ENCODE peak calls at places on chromosome 21, in five cellular contexts. One of them, this sample, is unnamed.

GRCh38 chr21:29477347-29477746 is 178.6 kb downstream of the BACH1 start:
- DNase-seq in left ventricle myocardium inferior: no peak
- DNase-seq in cardiac muscle cell: no peak
- DNase-seq in fibroblast of mammary gland: no peak
- DNase-seq in GM20000: no peak
- DNase-seq in this sample: no peak

GRCh38 chr21:28960245-28960644 is 32.4 kb downstream of the LTN1 start:
- DNase-seq in fibroblast of mammary gland: no peak
- DNase-seq in cardiac muscle cell: no peak
- DNase-seq in GM20000: no peak
- DNase-seq in left ventricle myocardium inferior: no peak
- DNase-seq in this sample: no peak

GRCh38 chr21:26966978-26967913 is at the start of gene ADAMTS5:
- DNase-seq in cardiac muscle cell: peak; percentile 58
- DNase-seq in left ventricle myocardium inferior: peak; percentile 51
- DNase-seq in GM20000: no peak
- DNase-seq in fibroblast of mammary gland: peak; percentile 82
- DNase-seq in this sample: peak; percentile 66

GRCh38 chr21:30340714-30341573 is 3.5 kb upstream of the KRTAP27-1 start:
- DNase-seq in left ventricle myocardium inferior: no peak
- DNase-seq in GM20000: peak; percentile 4
- DNase-seq in fibroblast of mammary gland: peak; percentile 47
- DNase-seq in cardiac muscle cell: peak; percentile 65
- DNase-seq in this sample: peak; percentile 0

GRCh38 chr21:36554411-36555157 is 74.7 kb upstream of the CLDN14 start:
- DNase-seq in left ventricle myocardium inferior: no peak
- DNase-seq in cardiac muscle cell: no peak
- DNase-seq in fibroblast of mammary gland: no peak
- DNase-seq in GM20000: no peak
- DNase-seq in this sample: no peak

GRCh38 chr21:43768868-43769167 is 7.3 kb downstream of the CSTB start:
- DNase-seq in left ventricle myocardium inferior: no peak
- DNase-seq in GM20000: no peak
- DNase-seq in fibroblast of mammary gland: no peak
- DNase-seq in cardiac muscle cell: no peak
- DNase-seq in this sample: no peak

GRCh38 chr21:39651206-39651605 is 38.5 kb downstream of the B3GALT5 start:
- DNase-seq in left ventricle myocardium inferior: no peak
- DNase-seq in fibroblast of mammary gland: no peak
- DNase-seq in GM20000: no peak
- DNase-seq in cardiac muscle cell: no peak
- DNase-seq in this sample: no peak

GRCh38 chr21:32260130-32260529 is 18.7 kb downstream of the MIS18A start:
- DNase-seq in fibroblast of mammary gland: no peak
- DNase-seq in cardiac muscle cell: no peak
- DNase-seq in GM20000: no peak
- DNase-seq in left ventricle myocardium inferior: no peak
- DNase-seq in this sample: no peak

GRCh38 chr21:31630062-31630711 is 29.3 kb upstream of the SOD1 start:
- DNase-seq in left ventricle myocardium inferior: no peak
- DNase-seq in cardiac muscle cell: no peak
- DNase-seq in fibroblast of mammary gland: peak; percentile 96
- DNase-seq in GM20000: no peak
- DNase-seq in this sample: peak; percentile 85

GRCh38 chr21:41669533-41669830 is 97.4 kb downstream of the RIPK4 start:
- DNase-seq in fibroblast of mammary gland: no peak
- DNase-seq in left ventricle myocardium inferior: no peak
- DNase-seq in cardiac muscle cell: no peak
- DNase-seq in GM20000: no peak
- DNase-seq in this sample: no peak
- TF ChIP-seq CTCF in fibroblast of mammary gland: no peak
- TF ChIP-seq CTCF in left ventricle myocardium inferior: no peak
- TF ChIP-seq CTCF in cardiac muscle cell: no peak
- TF ChIP-seq CTCF in GM20000: no peak
- TF ChIP-seq CTCF in this sample: peak; percentile 10

GRCh38 chr21:44800103-44800502 is 1.5 kb downstream of the UBE2G2 start:
- DNase-seq in left ventricle myocardium inferior: no peak
- DNase-seq in fibroblast of mammary gland: peak; percentile 69
- DNase-seq in cardiac muscle cell: peak; percentile 69
- DNase-seq in GM20000: no peak
- DNase-seq in this sample: no peak
- TF ChIP-seq CTCF in left ventricle myocardium inferior: peak; percentile 55
- TF ChIP-seq CTCF in fibroblast of mammary gland: peak; percentile 57
- TF ChIP-seq CTCF in cardiac muscle cell: peak; percentile 57
- TF ChIP-seq CTCF in GM20000: no peak
- TF ChIP-seq CTCF in this sample: peak; percentile 57

DNA sequence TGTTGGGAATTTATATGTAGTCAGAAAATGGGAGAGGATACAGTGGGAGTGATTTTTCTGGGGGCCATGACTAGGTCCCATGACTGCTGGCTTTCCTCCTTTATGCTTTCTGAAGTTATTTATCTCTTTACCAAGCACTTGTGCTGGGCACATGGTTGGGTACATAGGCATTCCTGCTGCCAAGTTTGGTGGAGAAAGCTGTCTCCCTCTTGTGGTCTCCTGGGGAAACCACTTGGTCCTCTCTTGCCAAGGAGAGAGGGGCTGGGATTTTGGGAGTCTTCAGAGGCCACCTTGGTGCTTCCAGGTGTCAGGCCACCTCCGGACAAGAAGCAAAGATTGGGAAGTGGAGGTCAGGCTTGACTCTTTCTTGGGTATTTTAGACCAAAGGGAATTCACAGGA is 120.2 kb upstream of the KCNE2 start:
- DNase-seq in left ventricle myocardium inferior: no peak
- DNase-seq in cardiac muscle cell: peak; percentile 51
- DNase-seq in GM20000: no peak
- DNase-seq in fibroblast of mammary gland: peak; percentile 39
- DNase-seq in this sample: no peak
- TF ChIP-seq CTCF in left ventricle myocardium inferior: peak; percentile 45
- TF ChIP-seq CTCF in cardiac muscle cell: peak; percentile 61
- TF ChIP-seq CTCF in GM20000: peak; percentile 42
- TF ChIP-seq CTCF in fibroblast of mammary gland: peak; percentile 65
- TF ChIP-seq CTCF in this sample: peak; percentile 72

GRCh38 chr21:42383331-42383730 is 12.5 kb downstream of the TMPRSS3 start:
- DNase-seq in GM20000: no peak
- DNase-seq in left ventricle myocardium inferior: no peak
- DNase-seq in cardiac muscle cell: no peak
- DNase-seq in fibroblast of mammary gland: no peak
- DNase-seq in this sample: no peak
- TF ChIP-seq CTCF in GM20000: no peak
- TF ChIP-seq CTCF in left ventricle myocardium inferior: no peak
- TF ChIP-seq CTCF in cardiac muscle cell: no peak
- TF ChIP-seq CTCF in fibroblast of mammary gland: no peak
- TF ChIP-seq CTCF in this sample: no peak

GRCh38 chr21:45386728-45387371 is 18.1 kb upstream of the COL18A1 start:
- DNase-seq in GM20000: no peak
- DNase-seq in left ventricle myocardium inferior: peak; percentile 37
- DNase-seq in fibroblast of mammary gland: peak; percentile 98
- DNase-seq in cardiac muscle cell: no peak
- DNase-seq in this sample: peak; percentile 94
- TF ChIP-seq CTCF in GM20000: no peak
- TF ChIP-seq CTCF in left ventricle myocardium inferior: peak; percentile 50
- TF ChIP-seq CTCF in fibroblast of mammary gland: peak; percentile 39
- TF ChIP-seq CTCF in cardiac muscle cell: peak; percentile 38
- TF ChIP-seq CTCF in this sample: peak; percentile 65

DNA sequence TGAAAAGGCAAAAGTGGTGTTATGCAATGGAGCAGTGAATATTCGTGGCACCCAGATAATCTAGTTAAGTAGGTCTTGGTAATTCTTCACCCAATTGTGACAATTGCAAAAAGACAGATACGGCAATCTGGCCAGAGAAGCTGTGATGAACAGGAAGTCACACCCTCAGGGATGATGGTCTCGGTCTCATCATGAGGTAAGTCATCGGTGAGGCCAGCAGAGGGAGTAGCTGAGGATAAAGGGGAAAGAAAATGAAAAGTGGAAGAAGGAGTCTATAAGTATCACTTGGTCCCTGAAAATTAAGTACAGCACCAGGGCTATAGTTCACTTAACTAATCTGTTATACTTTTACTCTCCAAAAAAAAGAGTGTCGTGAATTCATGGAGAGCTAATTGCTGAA is 258.8 kb upstream of the NCAM2 start:
- DNase-seq in GM20000: no peak
- DNase-seq in left ventricle myocardium inferior: no peak
- DNase-seq in fibroblast of mammary gland: no peak
- DNase-seq in cardiac muscle cell: no peak
- DNase-seq in this sample: no peak
- TF ChIP-seq CTCF in GM20000: no peak
- TF ChIP-seq CTCF in left ventricle myocardium inferior: no peak
- TF ChIP-seq CTCF in fibroblast of mammary gland: peak; percentile 15
- TF ChIP-seq CTCF in cardiac muscle cell: no peak
- TF ChIP-seq CTCF in this sample: no peak

GRCh38 chr21:34762761-34763160 is 94.0 kb downstream of the CLIC6 start:
- DNase-seq in fibroblast of mammary gland: peak; percentile 60
- DNase-seq in cardiac muscle cell: no peak
- DNase-seq in left ventricle myocardium inferior: no peak
- DNase-seq in GM20000: no peak
- DNase-seq in this sample: peak; percentile 31
- TF ChIP-seq CTCF in fibroblast of mammary gland: no peak
- TF ChIP-seq CTCF in cardiac muscle cell: no peak
- TF ChIP-seq CTCF in left ventricle myocardium inferior: no peak
- TF ChIP-seq CTCF in GM20000: no peak
- TF ChIP-seq CTCF in this sample: peak; percentile 50

GRCh38 chr21:22120616-22121266 is 1122.5 kb downstream of the NCAM2 start:
- DNase-seq in GM20000: no peak
- DNase-seq in fibroblast of mammary gland: peak; percentile 1
- DNase-seq in left ventricle myocardium inferior: no peak
- DNase-seq in cardiac muscle cell: no peak
- DNase-seq in this sample: no peak
- TF ChIP-seq CTCF in GM20000: no peak
- TF ChIP-seq CTCF in fibroblast of mammary gland: peak; percentile 6
- TF ChIP-seq CTCF in left ventricle myocardium inferior: no peak
- TF ChIP-seq CTCF in cardiac muscle cell: peak; percentile 30
- TF ChIP-seq CTCF in this sample: peak; percentile 73

DNA sequence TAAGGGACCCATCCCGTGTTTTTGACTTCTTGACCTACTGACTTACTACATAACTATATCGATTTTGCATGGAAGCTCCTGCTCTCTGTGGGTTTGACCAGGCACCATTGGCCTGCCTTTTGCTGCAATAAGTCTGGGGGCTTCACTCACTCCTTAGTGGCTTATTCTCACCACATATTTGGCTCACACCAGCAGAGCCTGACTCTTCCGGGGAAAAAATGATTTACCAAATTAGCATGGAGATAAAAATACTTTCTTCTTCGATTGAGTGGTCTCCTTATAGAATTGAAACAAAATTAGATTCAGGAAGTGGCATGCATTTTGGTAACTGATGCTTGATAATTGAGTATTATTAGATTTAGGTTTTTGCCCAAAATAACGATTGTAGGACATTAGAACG is 129.7 kb downstream of the RUNX1 start:
- DNase-seq in fibroblast of mammary gland: no peak
- DNase-seq in GM20000: no peak
- DNase-seq in left ventricle myocardium inferior: no peak
- DNase-seq in cardiac muscle cell: no peak
- DNase-seq in this sample: no peak
- TF ChIP-seq CTCF in fibroblast of mammary gland: no peak
- TF ChIP-seq CTCF in GM20000: no peak
- TF ChIP-seq CTCF in left ventricle myocardium inferior: no peak
- TF ChIP-seq CTCF in cardiac muscle cell: no peak
- TF ChIP-seq CTCF in this sample: no peak

GRCh38 chr21:14862794-14863720 is 201.7 kb downstream of the NRIP1 start:
- DNase-seq in left ventricle myocardium inferior: no peak
- DNase-seq in fibroblast of mammary gland: peak; percentile 26
- DNase-seq in cardiac muscle cell: peak; percentile 48
- DNase-seq in GM20000: no peak
- DNase-seq in this sample: no peak
- TF ChIP-seq CTCF in left ventricle myocardium inferior: peak; percentile 59
- TF ChIP-seq CTCF in fibroblast of mammary gland: peak; percentile 62
- TF ChIP-seq CTCF in cardiac muscle cell: peak; percentile 71
- TF ChIP-seq CTCF in GM20000: peak; percentile 23
- TF ChIP-seq CTCF in this sample: peak; percentile 89